ENCODE peak calls at places on chromosomes 6 and 20, in five cellular contexts. Z, K, F, W and X are unnamed samples.

GRCh38 chr6:13454286-13455221 is 32.8 kb downstream of the GFOD1 start:
- DNase-seq in Z (no peak), K (peak; percentile 34), F (peak; percentile 87), W (no peak), X (peak; percentile 47)

GRCh38 chr6:28867078-28867414 is 56.7 kb downstream of the TRIM27 start:
- DNase-seq in Z (peak; percentile 66), K (no peak), F (no peak), W (no peak), X (no peak)

GRCh38 chr6:166361080-166361429 is 18.7 kb upstream of the SFT2D1 start:
- DNase-seq in Z (no peak), K (no peak), F (no peak), W (no peak), X (peak; percentile 94)

GRCh38 chr6:44234101-44235090 is 11.0 kb downstream of the SLC29A1 start:
- DNase-seq in Z (peak; percentile 70), K (peak; percentile 93), F (peak; percentile 82), W (peak; percentile 64), X (peak; percentile 94)

GRCh38 chr20:19274412-19275015 is 62.1 kb downstream of the SLC24A3 start:
- DNase-seq in Z (no peak), K (peak; percentile 56), F (no peak), W (no peak), X (peak; percentile 53)

GRCh38 chr6:12288844-12289654 is 1.1 kb upstream of the EDN1 start:
- DNase-seq in Z (peak; percentile 74), K (peak; percentile 64), F (no peak), W (peak; percentile 63), X (no peak)

GRCh38 chr6:156876302-156876701 is 99.1 kb downstream of the ARID1B start:
- DNase-seq in Z (no peak), K (no peak), F (no peak), W (peak; percentile 50), X (no peak)

GRCh38 chr20:59004493-59004762 is 2.6 kb downstream of the CTSZ start:
- DNase-seq in Z (no peak), K (peak; percentile 58), F (no peak), W (no peak), X (no peak)

GRCh38 chr6:4384638-4385036 is 249.3 kb upstream of the ECI2 start:
- DNase-seq in Z (no peak), K (no peak), F (no peak), W (no peak), X (no peak)

GRCh38 chr20:31472395-31473330 is 2.3 kb downstream of the DEFB124 start:
- DNase-seq in Z (no peak), K (no peak), F (no peak), W (no peak), X (no peak)